ENCODE peak calls at places on chromosome 14, in five cellular contexts. Y, O, Z, X and E are unnamed samples.

GRCh38 chr14:105173901-105174894 is 5.6 kb upstream of the JAG2 start:
- DNase-seq in O (no peak), X (no peak), Z (no peak), Y (no peak), E (no peak)

GRCh38 chr14:31414190-31414833 is 6.0 kb downstream of the HEATR5A start:
- DNase-seq in Y (no peak), O (no peak), Z (no peak), X (no peak), E (no peak)

GRCh38 chr14:23104070-23104590 is 659 bp downstream of the CIROP start:
- DNase-seq in X (no peak), Y (no peak), Z (no peak), O (no peak), E (no peak)

GRCh38 chr14:35687335-35687939 is 121.7 kb downstream of the RALGAPA1 start:
- DNase-seq in X (peak; percentile 26), Z (peak; percentile 73), O (no peak), Y (no peak), E (no peak)

GRCh38 chr14:22561661-22562579 is 27.1 kb downstream of the DAD1 start:
- DNase-seq in X (no peak), O (no peak), Y (no peak), Z (no peak), E (no peak)

GRCh38 chr14:29741909-29742401 is 185.7 kb downstream of the PRKD1 start:
- DNase-seq in Y (peak; percentile 21), O (no peak), X (no peak), Z (no peak), E (no peak)

GRCh38 chr14:102590667-102591099 is 1.8 kb upstream of the RCOR1 start:
- DNase-seq in Z (peak; percentile 67), X (peak; percentile 73), O (peak; percentile 68), Y (peak; percentile 43), E (no peak)

GRCh38 chr14:66650491-66650911 is 142.6 kb downstream of the GPHN start:
- DNase-seq in O (no peak), X (no peak), Y (no peak), Z (no peak), E (no peak)

GRCh38 chr14:98758440-98758839 is 513.6 kb downstream of the BCL11B start:
- DNase-seq in X (no peak), O (no peak), Z (no peak), Y (no peak), E (no peak)

GRCh38 chr14:30573203-30573814 is 14.4 kb downstream of the G2E3 start:
- DNase-seq in O (no peak), Z (no peak), X (no peak), Y (no peak), E (no peak)

GRCh38 chr14:70009961-70010360 is 130.7 kb downstream of the SMOC1 start:
- DNase-seq in X (no peak), Z (peak; percentile 16), O (no peak), Y (no peak), E (no peak)

GRCh38 chr14:21070610-21071224 is 613 bp downstream of the ARHGEF40 start:
- DNase-seq in Y (peak; percentile 39), Z (peak; percentile 64), X (peak; percentile 73), O (peak; percentile 66), E (peak; percentile 49)

GRCh38 chr14:105366386-105367074 is 31.8 kb upstream of the TEX22 start:
- DNase-seq in Z (no peak), Y (no peak), O (peak; percentile 42), X (no peak), E (no peak)

GRCh38 chr14:28742171-28742846 is 24.3 kb upstream of the FOXG1 start:
- DNase-seq in Y (no peak), Z (no peak), X (no peak), O (no peak), E (no peak)

GRCh38 chr14:78157855-78158436 is 12.2 kb upstream of the NRXN3 start:
- DNase-seq in O (no peak), Y (no peak), X (peak; percentile 57), Z (peak; percentile 73), E (peak; percentile 81)

GRCh38 chr14:32329146-32329545 is at the start of gene AKAP6:
- DNase-seq in O (no peak), Z (no peak), Y (no peak), X (no peak), E (no peak)

GRCh38 chr14:88299865-88300264 is 23.2 kb downstream of the KCNK10 start:
- DNase-seq in O (no peak), Y (no peak), Z (no peak), X (no peak), E (no peak)

GRCh38 chr14:57486767-57487379 is 6.8 kb downstream of the CCDC198 start:
- DNase-seq in Y (no peak), X (no peak), Z (peak; percentile 63), O (no peak), E (no peak)

GRCh38 chr14:22084393-22085281 is 411.0 kb upstream of the OR4E1 start:
- DNase-seq in X (no peak), Y (no peak), Z (peak; percentile 77), O (no peak), E (no peak)

GRCh38 chr14:35553808-35554207 is 19.8 kb downstream of the INSM2 start:
- DNase-seq in Y (no peak), O (no peak), Z (no peak), X (no peak), E (no peak)

GRCh38 chr14:104863131-104863862 is 1.8 kb upstream of the CEP170B start:
- DNase-seq in X (no peak), Z (peak; percentile 10), O (peak; percentile 40), Y (no peak), E (no peak)

GRCh38 chr14:30142216-30142615 is 214.6 kb upstream of the PRKD1 start:
- DNase-seq in X (no peak), Z (no peak), O (no peak), Y (peak; percentile 27), E (no peak)

GRCh38 chr14:90578283-90578985 is 181.6 kb downstream of the CALM1 start:
- DNase-seq in Z (no peak), X (no peak), O (peak; percentile 84), Y (peak; percentile 83), E (no peak)

GRCh38 chr14:56299306-56299984 is 181.2 kb downstream of the PELI2 start:
- DNase-seq in O (no peak), Z (no peak), Y (no peak), X (no peak), E (no peak)

GRCh38 chr14:95993768-95994592 is 45.2 kb upstream of the C14orf132 start:
- DNase-seq in Z (peak; percentile 78), X (no peak), Y (no peak), O (no peak), E (no peak)

GRCh38 chr14:95394981-95395737 is 75.5 kb upstream of the CLMN start:
- DNase-seq in Y (peak; percentile 31), X (no peak), Z (no peak), O (no peak), E (no peak)

GRCh38 chr14:75294649-75295033 is 16.0 kb downstream of the FOS start:
- DNase-seq in X (peak; percentile 32), O (no peak), Z (peak; percentile 45), Y (no peak), E (no peak)
- TF ChIP-seq CTCF in X (no peak), O (no peak), Z (no peak), Y (no peak), E (peak; percentile 17)

GRCh38 chr14:51554953-51555352 is 96.8 kb upstream of the FRMD6 start:
- DNase-seq in Y (no peak), Z (no peak), O (no peak), X (no peak), E (no peak)

GRCh38 chr14:51552768-51553426 is 98.8 kb upstream of the FRMD6 start:
- DNase-seq in Z (peak; percentile 22), O (no peak), Y (no peak), X (no peak), E (no peak)

GRCh38 chr14:51548187-51548586 is 103.5 kb upstream of the FRMD6 start:
- DNase-seq in O (no peak), Y (no peak), X (no peak), Z (no peak), E (no peak)

GRCh38 chr14:51554339-51554920 is 97.3 kb upstream of the FRMD6 start:
- DNase-seq in Z (no peak), X (no peak), Y (no peak), O (no peak), E (no peak)

DNA sequence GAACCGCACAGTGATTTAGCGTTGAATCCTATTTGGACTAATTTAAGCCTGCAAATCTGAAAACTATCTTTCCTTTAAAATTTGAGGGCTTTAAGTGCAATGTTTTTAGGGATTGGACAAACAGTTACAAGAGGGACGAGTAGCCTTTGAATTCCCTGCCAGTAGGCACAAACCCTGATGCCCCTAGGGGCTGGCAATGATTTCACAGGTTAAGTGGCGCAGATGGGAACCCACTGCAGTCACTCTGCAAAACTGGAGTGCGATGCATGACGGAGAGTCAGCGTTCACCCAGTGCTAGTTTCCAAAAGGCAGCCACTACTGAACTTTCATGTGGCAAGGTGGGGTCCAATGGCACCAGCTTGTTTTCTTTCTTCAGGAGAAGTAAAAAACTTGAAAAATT is 99.4 kb upstream of the FRMD6 start:
- DNase-seq in O (no peak), X (peak; percentile 19), Y (no peak), Z (no peak), E (no peak)
- TF ChIP-seq CTCF in O (no peak), X (peak; percentile 12), Y (no peak), Z (no peak), E (no peak)

DNA sequence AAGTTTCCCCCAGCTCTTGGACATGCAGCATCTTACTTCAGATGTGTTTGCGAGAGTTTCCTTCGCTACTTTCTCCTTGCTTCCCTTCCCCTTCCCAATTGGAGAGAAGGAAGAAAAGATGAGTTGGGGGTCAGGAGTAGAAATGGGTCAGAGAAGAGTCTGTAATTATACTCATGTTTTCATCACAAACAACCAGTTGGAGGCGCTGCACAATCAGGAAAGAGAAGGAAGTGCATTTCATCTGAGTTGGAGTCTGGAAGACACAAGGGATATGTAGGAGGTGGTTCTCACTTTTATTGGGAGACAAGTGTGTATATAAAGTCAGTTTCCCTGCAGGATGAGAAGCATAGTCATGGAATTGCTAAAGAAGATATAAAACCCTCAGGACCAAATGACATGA is 31.3 kb upstream of the VSX2 start:
- DNase-seq in O (no peak), X (peak; percentile 54), Z (no peak), Y (no peak), E (no peak)
- TF ChIP-seq CTCF in O (no peak), X (no peak), Z (no peak), Y (no peak), E (no peak)

GRCh38 chr14:79540394-79540793 is 670.9 kb downstream of the DIO2 start:
- DNase-seq in Z (no peak), O (no peak), X (no peak), Y (no peak), E (no peak)

GRCh38 chr14:79543348-79543747 is 668.0 kb downstream of the DIO2 start:
- DNase-seq in X (no peak), Z (no peak), O (no peak), Y (no peak), E (no peak)

GRCh38 chr14:79542121-79542520 is 669.2 kb downstream of the DIO2 start:
- DNase-seq in Y (no peak), X (no peak), Z (no peak), O (no peak), E (no peak)

GRCh38 chr14:79544671-79545070 is 666.6 kb downstream of the DIO2 start:
- DNase-seq in X (no peak), Z (no peak), Y (no peak), O (no peak), E (no peak)

DNA sequence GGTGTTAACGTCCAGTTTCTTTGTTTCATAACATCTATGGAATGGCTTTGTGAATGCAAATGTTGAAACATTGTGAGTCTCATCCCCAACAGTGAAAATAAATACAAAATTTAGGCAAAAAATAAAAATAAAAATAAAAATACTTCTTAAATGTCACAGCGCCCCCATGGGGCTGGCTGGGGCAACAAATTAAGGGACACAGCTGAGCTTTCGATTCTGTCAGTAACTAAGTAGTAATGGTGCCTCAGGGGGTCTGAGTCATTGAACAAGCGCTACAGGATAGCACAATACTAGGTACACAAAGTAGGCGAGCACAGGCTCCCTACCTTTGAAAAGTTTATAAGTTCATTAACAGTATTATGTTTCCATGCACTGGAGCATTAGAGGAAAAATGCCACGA is 667.3 kb downstream of the DIO2 start:
- DNase-seq in O (no peak), X (peak; percentile 38), Z (peak; percentile 50), Y (no peak), E (no peak)
- TF ChIP-seq CTCF in O (no peak), X (peak; percentile 71), Z (peak; percentile 52), Y (no peak), E (peak; percentile 81)